ENCODE peak calls at places on chromosomes 2 and 18, in six cellular contexts. L is Calu3; H is frontal cortex; C is CD4-positive, CD25-positive, alpha-beta regulatory T cell; Z is upper lobe of left lung; I is AG09309. J is an unnamed sample.
A peak's percentile ranks its signal among the peaks of the same experiment; 100 is the strongest.

GRCh38 chr2:219733106-219733505 is 105.7 kb downstream of the SLC4A3 start:
- DNase-seq in L (no peak), I (no peak), Z (no peak), C (no peak), H (no peak), J (no peak)

GRCh38 chr2:241635756-241636155 is 1.2 kb downstream of the THAP4 start:
- DNase-seq in C (no peak), Z (no peak), H (no peak), L (no peak), I (no peak), J (no peak)

GRCh38 chr2:35846-36245 is 10.5 kb downstream of the FAM110C start:
- DNase-seq in C (no peak), L (peak; percentile 56), Z (no peak), I (no peak), H (no peak), J (no peak)

GRCh38 chr18:43634994-43635393 is 357.7 kb upstream of the SYT4 start:
- DNase-seq in Z (no peak), L (no peak), I (no peak), C (no peak), H (no peak), J (no peak)

GRCh38 chr2:51782874-51783765 is 751.2 kb upstream of the NRXN1 start:
- DNase-seq in I (no peak), Z (no peak), L (peak; percentile 11), C (no peak), H (no peak), J (no peak)

GRCh38 chr2:17792515-17792914 is 23.7 kb upstream of the MSGN1 start:
- DNase-seq in I (no peak), Z (no peak), L (no peak), H (no peak), C (no peak), J (no peak)

GRCh38 chr2:1598041-1598710 is 146.1 kb downstream of the PXDN start:
- DNase-seq in H (no peak), C (no peak), L (no peak), I (no peak), Z (peak; percentile 72), J (no peak)

GRCh38 chr2:203909192-203909945 is 27.2 kb upstream of the ICOS start:
- DNase-seq in Z (no peak), I (peak; percentile 23), H (peak; percentile 26), C (peak; percentile 64), L (peak; percentile 54), J (no peak)

GRCh38 chr18:34121157-34121807 is 103.4 kb downstream of the NOL4 start:
- DNase-seq in Z (no peak), C (no peak), I (peak; percentile 1), L (peak; percentile 56), H (no peak), J (no peak)

GRCh38 chr2:85681776-85682175 is 12.4 kb upstream of the GNLY start:
- DNase-seq in I (no peak), Z (no peak), H (no peak), C (no peak), L (no peak), J (no peak)

GRCh38 chr2:184765048-184765881 is 166.9 kb downstream of the ZNF804A start:
- DNase-seq in C (no peak), I (no peak), H (no peak), L (peak; percentile 4), Z (no peak), J (no peak)

GRCh38 chr2:215722125-215722524 is 286.3 kb upstream of the FN1 start:
- DNase-seq in Z (no peak), I (no peak), L (no peak), H (no peak), C (no peak), J (no peak)

GRCh38 chr2:219356834-219357233 is 24.3 kb upstream of the RESP18 start:
- DNase-seq in I (no peak), Z (no peak), C (no peak), H (no peak), L (no peak), J (no peak)

GRCh38 chr2:120993661-120994060 is 258.0 kb downstream of the GLI2 start:
- DNase-seq in Z (no peak), I (no peak), H (no peak), C (no peak), L (no peak), J (no peak)

GRCh38 chr2:26925100-26925791 is 45.2 kb upstream of the MAPRE3 start:
- DNase-seq in L (no peak), C (no peak), I (no peak), Z (no peak), H (no peak), J (no peak)

GRCh38 chr2:197184959-197185586 is 125.5 kb downstream of the ANKRD44 start:
- DNase-seq in I (no peak), Z (peak; percentile 53), C (no peak), H (no peak), L (no peak), J (no peak)